ENCODE peak calls at places on chromosomes 3 and 15, in ten cellular contexts. L is HTR-8/SVneo; S is myocyte; Z is stimulated activated naive CD4-positive, alpha-beta T cell; R is thoracic aorta; T is A172; A is head of caudate nucleus; J is AG04449; V is AG09309; U is ureter. Q is an unnamed sample.

GRCh38 chr3:60079076-60079475 is 1029.3 kb upstream of the CFAP20DC start:
- DNase-seq in L (no peak), S (no peak), Z (peak; percentile 68), R (no peak), T (no peak), A (no peak), J (no peak), V (no peak), U (no peak), Q (no peak)

GRCh38 chr3:38133557-38134405 is 3.1 kb downstream of the ACAA1 start:
- DNase-seq in L (no peak), S (no peak), Z (no peak), R (no peak), T (peak; percentile 21), A (no peak), J (no peak), V (no peak), U (no peak), Q (no peak)

GRCh38 chr3:117843356-117843755 is 1133.8 kb downstream of the TUSC7 start:
- DNase-seq in L (no peak), S (no peak), Z (no peak), R (no peak), T (no peak), A (no peak), J (no peak), V (no peak), U (no peak), Q (no peak)

GRCh38 chr3:106092792-106093191 is 224.0 kb upstream of the CBLB start:
- DNase-seq in L (no peak), S (no peak), Z (no peak), R (no peak), T (no peak), A (no peak), J (no peak), V (no peak), U (no peak), Q (no peak)

GRCh38 chr3:27360113-27361078 is 8.8 kb downstream of the NEK10 start:
- DNase-seq in L (no peak), S (no peak), Z (no peak), R (no peak), T (peak; percentile 12), A (no peak), J (no peak), V (no peak), U (no peak), Q (no peak)

GRCh38 chr3:63043631-63044030 is 168.4 kb upstream of the CADPS start:
- DNase-seq in L (no peak), S (no peak), Z (no peak), R (no peak), T (no peak), A (peak; percentile 20), J (no peak), V (no peak), U (no peak), Q (no peak)

GRCh38 chr3:14124223-14124614 is 451 bp downstream of the CHCHD4 start:
- DNase-seq in L (peak; percentile 41), S (peak; percentile 67), Z (no peak), R (no peak), T (no peak), A (peak; percentile 61), J (no peak), V (no peak), U (peak; percentile 77), Q (peak; percentile 78)

GRCh38 chr3:130699765-130700164 is 46.9 kb downstream of the PIK3R4 start:
- DNase-seq in L (peak; percentile 19), S (peak; percentile 38), Z (peak; percentile 1), R (no peak), T (peak; percentile 26), A (no peak), J (no peak), V (no peak), U (no peak), Q (no peak)

GRCh38 chr15:96625251-96625650 is 294.8 kb downstream of the NR2F2 start:
- DNase-seq in L (peak; percentile 2), S (peak; percentile 21), Z (no peak), R (no peak), T (no peak), A (no peak), J (no peak), V (no peak), U (no peak), Q (no peak)

Q was measured in globus pallidus.